ENCODE peak calls at places on chromosome 21, in four cellular contexts. A is H1, S is HepG2, J is K562. X is an unnamed sample.

GRCh38 chr21:44552681-44553080 is 1.4 kb upstream of the KRTAP10-2 start:
- DNase-seq in A (peak), S (no peak), J (no peak), X (no peak)

GRCh38 chr21:27622636-27623035 is 655.7 kb upstream of the ADAMTS5 start:
- DNase-seq in A (no peak), S (no peak), J (no peak), X (no peak)

GRCh38 chr21:33089439-33089838 is 19.5 kb downstream of the OLIG1 start:
- DNase-seq in A (no peak), S (no peak), J (no peak), X (no peak)

GRCh38 chr21:14737922-14738321 is 191.8 kb upstream of the SAMSN1 start:
- DNase-seq in A (no peak), S (peak), J (peak), X (no peak)

GRCh38 chr21:17402885-17403477 is 109.9 kb upstream of the CXADR start:
- DNase-seq in A (no peak), S (no peak), J (no peak), X (no peak)

GRCh38 chr21:35635261-35635660 is 425.1 kb downstream of the SETD4 start:
- DNase-seq in A (no peak), S (no peak), J (no peak), X (no peak)

GRCh38 chr21:46022551-46023107 is 41.1 kb downstream of the COL6A1 start:
- DNase-seq in A (no peak), S (peak), J (peak), X (no peak)

GRCh38 chr21:29025328-29025713 is 853 bp downstream of the USP16 start:
- DNase-seq in A (no peak), S (no peak), J (no peak), X (no peak)

GRCh38 chr21:41091561-41091960 is 76.4 kb upstream of the BACE2 start:
- DNase-seq in A (no peak), S (no peak), J (no peak), X (no peak)

GRCh38 chr21:45504516-45505415 is 37.5 kb downstream of the SLC19A1 start:
- DNase-seq in A (no peak), S (no peak), J (no peak), X (no peak)

GRCh38 chr21:46459356-46460112 is 843 bp downstream of the DIP2A start:
- DNase-seq in A (peak), S (no peak), J (peak), X (peak)

GRCh38 chr21:45768741-45769049 is 125.2 kb downstream of the PCBP3 start:
- DNase-seq in A (no peak), S (no peak), J (no peak), X (no peak)

GRCh38 chr21:20272791-20273362 is 725.3 kb upstream of the NCAM2 start:
- DNase-seq in A (no peak), S (no peak), J (no peak), X (peak)

GRCh38 chr21:40553781-40554180 is 293.2 kb downstream of the DSCAM start:
- DNase-seq in A (no peak), S (no peak), J (no peak), X (no peak)

GRCh38 chr21:30391615-30392014 is 4.2 kb upstream of the KRTAP13-1 start:
- DNase-seq in A (no peak), S (no peak), J (no peak), X (no peak)

GRCh38 chr21:32572574-32573420 is 12.5 kb downstream of the TCP10L start:
- DNase-seq in A (no peak), S (peak), J (no peak), X (no peak)

GRCh38 chr21:33940846-33941245 is 25.2 kb upstream of the ATP5PO start:
- DNase-seq in A (peak), S (no peak), J (no peak), X (no peak)

GRCh38 chr21:18117116-18117515 is 127.5 kb upstream of the CHODL start:
- DNase-seq in A (no peak), S (no peak), J (no peak), X (no peak)

GRCh38 chr21:42784276-42784675 is 95.1 kb downstream of the WDR4 start:
- DNase-seq in A (no peak), S (no peak), J (no peak), X (no peak)

GRCh38 chr21:42782723-42783247 is 96.6 kb downstream of the WDR4 start:
- DNase-seq in A (no peak), S (no peak), J (no peak), X (no peak)

GRCh38 chr21:42779431-42779861 is 99.9 kb downstream of the WDR4 start:
- DNase-seq in A (no peak), S (no peak), J (no peak), X (no peak)

GRCh38 chr21:42781150-42781980 is 98.0 kb downstream of the WDR4 start:
- DNase-seq in A (peak), S (peak), J (no peak), X (peak)

GRCh38 chr21:42781981-42782722 is 97.2 kb downstream of the WDR4 start:
- DNase-seq in A (no peak), S (no peak), J (no peak), X (no peak)
- TF ChIP-seq CREB1 in A (no peak), S (no peak), J (no peak), X (no peak)

GRCh38 chr21:37220981-37221664 is 46.0 kb downstream of the VPS26C start:
- DNase-seq in A (peak), S (peak), J (peak), X (peak)

GRCh38 chr21:37219766-37220432 is 47.2 kb downstream of the VPS26C start:
- DNase-seq in A (no peak), S (no peak), J (no peak), X (no peak)

GRCh38 chr21:37224861-37225260 is 42.3 kb downstream of the VPS26C start:
- DNase-seq in A (peak), S (no peak), J (no peak), X (no peak)

GRCh38 chr21:37223804-37224345 is 43.3 kb downstream of the VPS26C start:
- DNase-seq in A (peak), S (no peak), J (no peak), X (no peak)

DNA sequence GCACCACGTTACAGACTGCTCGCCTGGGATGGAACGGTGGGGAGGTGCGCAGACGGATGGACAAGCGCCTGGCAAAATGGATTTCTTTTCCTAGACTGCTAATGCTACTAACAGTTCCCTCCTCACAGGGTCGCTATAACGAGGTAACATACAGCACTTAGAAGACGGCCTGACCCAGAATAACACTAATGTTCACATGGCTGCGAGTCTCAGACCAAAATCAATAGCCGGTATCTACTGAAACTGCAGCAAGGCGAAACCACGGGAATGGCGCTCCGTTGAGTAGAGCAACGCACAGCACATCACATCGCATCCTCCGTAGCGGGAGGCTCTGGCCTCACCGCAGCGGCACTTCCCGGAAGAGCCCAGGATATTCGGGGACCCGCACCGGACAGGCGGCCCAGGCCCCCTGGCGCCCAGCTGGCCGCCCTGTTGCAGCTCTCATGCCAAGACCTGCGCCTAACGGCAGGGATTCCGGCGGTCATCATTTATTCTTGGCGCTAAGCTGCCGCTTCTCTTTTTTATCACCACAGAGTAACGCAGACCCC is 46.6 kb downstream of the VPS26C start:
- DNase-seq in A (no peak), S (peak), J (no peak), X (peak)
- TF ChIP-seq JUN in A (no peak), S (no peak), J (no peak), X (no peak)

DNA sequence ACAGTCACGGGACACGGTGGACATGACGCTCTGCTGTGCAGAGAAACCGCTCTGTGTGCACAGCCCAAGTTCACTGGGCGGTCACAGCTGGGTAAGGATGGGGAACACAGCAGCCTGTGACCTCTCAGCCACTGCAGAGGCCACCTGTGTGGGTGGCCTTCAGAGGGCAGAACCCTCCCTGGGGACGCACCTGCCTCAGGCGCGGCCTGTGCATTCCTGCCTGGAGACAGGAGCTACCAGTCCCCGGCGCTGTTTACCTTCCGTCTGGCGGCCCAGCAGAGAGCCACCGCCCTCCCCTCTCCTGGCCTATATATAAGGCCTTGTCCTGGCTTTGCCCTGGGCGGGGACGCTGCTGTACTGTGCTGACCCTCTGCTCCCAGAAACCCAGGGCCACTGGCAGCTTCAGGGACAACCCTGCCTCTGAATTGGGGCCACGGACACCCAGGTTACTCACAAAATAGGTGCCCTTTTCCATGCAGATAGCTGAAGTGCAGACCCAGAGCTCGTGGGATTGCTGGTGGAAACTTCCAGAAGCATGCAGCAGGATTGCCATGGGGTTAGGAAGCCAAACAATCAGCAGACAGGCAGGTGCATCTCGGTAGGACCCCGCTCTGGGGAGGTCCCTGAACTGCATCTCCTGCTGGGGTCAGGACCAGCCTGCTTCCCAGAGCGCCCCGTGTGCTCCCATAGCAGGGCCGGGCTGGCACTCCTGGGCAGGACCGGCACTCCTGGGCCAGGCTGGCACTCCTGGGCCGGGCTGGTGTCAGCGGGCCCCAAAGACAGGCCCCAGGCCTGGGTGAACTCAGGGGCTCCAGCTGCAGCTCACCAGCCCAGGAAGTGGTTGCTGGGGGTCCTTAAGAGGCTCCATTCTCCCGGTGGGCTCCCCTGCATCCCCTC is 83.6 kb downstream of the SIK1 start:
- DNase-seq in A (no peak), S (peak), J (no peak), X (no peak)
- TF ChIP-seq CREB1 in A (no peak), S (no peak), J (no peak), X (no peak)

GRCh38 chr21:36690637-36691538 is 8.0 kb upstream of the SIM2 start:
- DNase-seq in A (no peak), S (no peak), J (no peak), X (no peak)
- TF ChIP-seq JUN in A (no peak), S (no peak), J (no peak), X (no peak)

GRCh38 chr21:24910591-24910990 is 696.7 kb downstream of the MRPL39 start:
- DNase-seq in A (no peak), S (no peak), J (no peak), X (no peak)
- TF ChIP-seq CREB1 in A (no peak), S (no peak), J (no peak), X (no peak)

GRCh38 chr21:39386899-39387298 is 38.0 kb upstream of the HMGN1 start:
- DNase-seq in A (no peak), S (no peak), J (no peak), X (no peak)
- TF ChIP-seq JUN in A (no peak), S (no peak), J (no peak), X (no peak)

DNA sequence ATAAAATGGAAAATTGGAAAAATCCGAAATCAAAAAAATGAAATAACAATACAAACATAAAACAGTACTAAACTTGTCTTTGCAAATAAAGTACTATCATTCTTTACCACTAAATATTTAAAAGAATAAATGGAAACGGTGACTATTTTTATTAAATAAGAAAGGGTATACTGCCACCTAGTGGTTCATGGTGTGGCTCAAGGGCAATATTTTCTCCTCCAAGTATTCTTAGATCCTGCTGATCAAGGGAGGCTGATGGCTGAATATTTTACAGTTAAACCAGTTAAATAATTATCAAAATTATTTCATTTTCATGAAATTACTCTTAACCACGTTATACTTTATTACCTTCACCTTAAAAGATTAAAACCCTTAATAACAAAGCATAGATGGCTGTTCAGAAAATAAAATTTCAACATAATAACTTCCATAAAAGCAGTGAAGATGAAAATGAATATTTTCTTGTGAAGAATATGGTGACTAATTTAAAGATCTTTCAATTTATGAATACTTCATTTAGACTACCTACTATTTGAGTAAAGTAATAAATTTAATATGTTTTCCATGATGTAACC is 1793.9 kb downstream of the NCAM2 start:
- DNase-seq in A (no peak), S (peak), J (peak), X (no peak)
- TF ChIP-seq CREB1 in A (no peak), S (no peak), J (no peak), X (no peak)